ENCODE peak calls at places on chromosomes 4 and X, in nine cellular contexts. Q, N, I, A, V, M, O, X and D are unnamed samples.

GRCh38 chr4:152259866-152260265 is 276.0 kb downstream of the FBXW7 start:
- DNase-seq in Q (no peak), N (no peak), I (no peak), A (no peak), V (no peak), M (no peak), O (no peak), X (no peak), D (no peak)

GRCh38 chr4:56259595-56259994 is 127.7 kb downstream of the AASDH start:
- DNase-seq in Q (no peak), N (no peak), I (no peak), A (no peak), V (no peak), M (no peak), O (no peak), X (no peak), D (no peak)

GRCh38 chrX:30990361-30990760 is 81.5 kb downstream of the FTHL17 start:
- DNase-seq in Q (no peak), N (no peak), I (no peak), A (peak; percentile 9), V (no peak), M (no peak), O (no peak), X (no peak), D (no peak)

GRCh38 chrX:63744850-63745249 is 40.2 kb downstream of the ARHGEF9 start:
- DNase-seq in Q (no peak), N (no peak), I (no peak), A (no peak), V (no peak), M (no peak), O (no peak), X (no peak), D (no peak)

GRCh38 chrX:12981880-12982279 is 7.0 kb downstream of the TMSB4X start:
- DNase-seq in Q (no peak), N (peak; percentile 21), I (no peak), A (no peak), V (no peak), M (no peak), O (no peak), X (no peak), D (no peak)

GRCh38 chr4:28402751-28403150 is 1542.1 kb downstream of the STIM2 start:
- DNase-seq in Q (no peak), N (no peak), I (no peak), A (peak; percentile 30), V (no peak), M (peak; percentile 70), O (no peak), X (no peak), D (no peak)

GRCh38 chr4:8504279-8505007 is 63.9 kb downstream of the TRMT44 start:
- DNase-seq in Q (no peak), N (no peak), I (no peak), A (peak; percentile 64), V (no peak), M (no peak), O (no peak), X (no peak), D (no peak)

GRCh38 chrX:33434256-33435092 is 223.1 kb upstream of the DMD start:
- DNase-seq in Q (no peak), N (peak; percentile 45), I (peak; percentile 0), A (peak; percentile 43), V (peak; percentile 30), M (peak; percentile 79), O (peak; percentile 3), X (peak; percentile 79), D (no peak)

GRCh38 chr4:174928174-174928573 is 10.0 kb downstream of the ADAM29 start:
- DNase-seq in Q (no peak), N (peak; percentile 96), I (no peak), A (no peak), V (no peak), M (no peak), O (no peak), X (no peak), D (no peak)

GRCh38 chrX:50147972-50148371 is 52.8 kb downstream of the AKAP4 start:
- DNase-seq in Q (no peak), N (no peak), I (no peak), A (no peak), V (no peak), M (no peak), O (no peak), X (no peak), D (no peak)

GRCh38 chr4:107561481-107561880 is 158.6 kb downstream of the PAPSS1 start:
- DNase-seq in Q (no peak), N (no peak), I (no peak), A (no peak), V (no peak), M (no peak), O (no peak), X (no peak), D (no peak)

GRCh38 chrX:152843852-152844251 is 13.0 kb downstream of the NSDHL start:
- DNase-seq in Q (no peak), N (no peak), I (no peak), A (no peak), V (no peak), M (no peak), O (no peak), X (no peak), D (no peak)

GRCh38 chr4:74964311-74964710 is 31.4 kb downstream of the PARM1 start:
- DNase-seq in Q (no peak), N (no peak), I (no peak), A (no peak), V (no peak), M (no peak), O (no peak), X (no peak), D (no peak)

DNA sequence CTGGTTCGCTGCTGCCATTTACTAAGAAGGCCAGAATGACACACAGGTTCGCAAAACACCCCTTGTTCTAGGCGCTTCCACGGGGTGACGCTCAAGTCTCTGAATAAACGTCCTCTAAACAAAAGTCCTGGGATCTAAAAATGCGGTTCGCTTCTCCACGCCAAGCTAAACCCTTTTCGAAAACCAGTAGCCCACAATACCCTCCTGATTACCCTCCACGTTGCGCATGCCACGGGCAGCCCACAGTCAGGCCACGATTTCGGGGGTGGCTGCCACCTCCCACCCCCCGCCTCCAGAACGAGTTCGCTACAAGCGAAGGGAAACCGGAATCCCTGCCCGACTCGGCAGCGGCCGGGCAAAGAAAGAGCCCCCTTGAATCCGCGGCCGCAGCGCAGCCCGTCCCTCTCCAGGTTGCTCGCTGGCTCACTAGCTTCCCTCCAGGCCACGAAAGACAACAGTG is 423 bp downstream of the RPL39 start:
- DNase-seq in Q (no peak), N (peak; percentile 58), I (no peak), A (no peak), V (no peak), M (peak; percentile 37), O (no peak), X (no peak), D (no peak)
- TF ChIP-seq CTCF in Q (no peak), N (no peak), I (no peak), A (no peak), V (no peak), M (no peak), O (peak; percentile 15), X (no peak), D (no peak)

DNA sequence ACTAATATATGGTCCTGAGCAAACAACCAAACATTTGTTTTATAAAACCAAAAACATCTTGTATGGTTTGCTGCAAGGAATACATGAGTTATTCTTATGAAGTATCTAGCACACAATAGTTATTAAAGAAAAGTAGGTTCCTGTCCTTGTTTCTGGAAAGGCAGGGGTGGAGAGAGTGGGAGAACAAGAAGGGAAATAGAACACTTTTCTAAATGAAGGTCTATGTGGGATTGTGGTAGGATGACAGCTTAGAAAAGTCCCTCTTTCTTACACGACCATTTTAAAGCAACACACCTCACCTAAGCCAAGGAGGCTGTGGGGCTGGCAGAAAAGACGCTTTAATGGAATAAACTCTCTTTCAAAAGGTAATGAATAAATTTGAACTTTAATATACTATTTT is 164.6 kb downstream of the ARAP2 start:
- DNase-seq in Q (no peak), N (no peak), I (no peak), A (no peak), V (no peak), M (no peak), O (no peak), X (no peak), D (no peak)
- TF ChIP-seq CTCF in Q (no peak), N (no peak), I (no peak), A (no peak), V (no peak), M (no peak), O (no peak), X (no peak), D (no peak)

DNA sequence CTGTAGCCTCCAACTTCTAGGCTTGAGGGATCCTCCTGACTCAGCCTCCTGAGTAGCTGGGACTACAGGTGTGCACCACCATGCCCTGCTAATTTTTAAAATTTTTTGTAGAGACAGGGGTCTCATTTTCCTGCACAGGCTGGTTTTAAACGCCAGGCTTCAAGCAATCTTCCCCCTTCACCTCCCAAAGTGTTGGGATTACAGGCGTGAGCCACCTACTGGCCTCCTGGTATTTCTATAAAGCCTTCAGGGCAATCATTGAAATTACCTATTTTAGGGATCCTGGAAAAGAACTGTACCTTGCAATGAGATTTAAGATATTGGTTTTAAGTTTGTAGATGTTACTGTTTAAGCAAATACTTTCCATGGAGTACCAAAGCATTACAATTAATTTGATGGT is 13.5 kb upstream of the PLS3 start:
- DNase-seq in Q (no peak), N (no peak), I (no peak), A (no peak), V (no peak), M (no peak), O (no peak), X (no peak), D (no peak)
- TF ChIP-seq CTCF in Q (no peak), N (no peak), I (no peak), A (peak; percentile 51), V (no peak), M (no peak), O (no peak), X (peak; percentile 25), D (peak; percentile 14)

GRCh38 chr4:72951147-72951546 is 118.4 kb downstream of the COX18 start:
- DNase-seq in Q (no peak), N (no peak), I (no peak), A (no peak), V (no peak), M (no peak), O (no peak), X (no peak), D (no peak)
- TF ChIP-seq CTCF in Q (no peak), N (no peak), I (peak; percentile 46), A (no peak), V (no peak), M (no peak), O (no peak), X (peak; percentile 7), D (peak; percentile 16)